ENCODE peak calls at places on chromosomes 11 and 22, in five cellular contexts. One of them, this sample, is unnamed.

GRCh38 chr11:125532668-125533067 is 36.6 kb upstream of the FEZ1 start:
- DNase-seq in osteoblast: no peak
- DNase-seq in MM.1S: no peak
- DNase-seq in progenitor cell of endocrine pancreas: no peak
- DNase-seq in A549: no peak
- DNase-seq in this sample: no peak

GRCh38 chr11:94635072-94635471 is 67.9 kb downstream of the PIWIL4 start:
- DNase-seq in osteoblast: no peak
- DNase-seq in MM.1S: no peak
- DNase-seq in progenitor cell of endocrine pancreas: no peak
- DNase-seq in A549: peak
- DNase-seq in this sample: no peak

GRCh38 chr11:70201876-70202861 is 927 bp upstream of the FADD start:
- DNase-seq in osteoblast: peak
- DNase-seq in MM.1S: no peak
- DNase-seq in progenitor cell of endocrine pancreas: no peak
- DNase-seq in A549: no peak
- DNase-seq in this sample: no peak

GRCh38 chr22:27075028-27075678 is 417.8 kb downstream of the MIAT start:
- DNase-seq in osteoblast: no peak
- DNase-seq in MM.1S: peak
- DNase-seq in progenitor cell of endocrine pancreas: no peak
- DNase-seq in A549: no peak
- DNase-seq in this sample: no peak

GRCh38 chr11:114822038-114822437 is 143.7 kb downstream of the NXPE2 start:
- DNase-seq in osteoblast: no peak
- DNase-seq in MM.1S: no peak
- DNase-seq in progenitor cell of endocrine pancreas: no peak
- DNase-seq in A549: no peak
- DNase-seq in this sample: no peak

GRCh38 chr11:884578-885070 is 26.0 kb downstream of the CHID1 start:
- DNase-seq in osteoblast: no peak
- DNase-seq in MM.1S: no peak
- DNase-seq in progenitor cell of endocrine pancreas: no peak
- DNase-seq in A549: no peak
- DNase-seq in this sample: no peak

GRCh38 chr22:30328466-30329049 is 1.8 kb upstream of the TBC1D10A start:
- DNase-seq in osteoblast: peak
- DNase-seq in MM.1S: no peak
- DNase-seq in progenitor cell of endocrine pancreas: no peak
- DNase-seq in A549: no peak
- DNase-seq in this sample: no peak

GRCh38 chr11:117559698-117560097 is 232.0 kb downstream of the CEP164 start:
- DNase-seq in osteoblast: no peak
- DNase-seq in MM.1S: no peak
- DNase-seq in progenitor cell of endocrine pancreas: no peak
- DNase-seq in A549: no peak
- DNase-seq in this sample: no peak

GRCh38 chr11:44645832-44646231 is 80.4 kb downstream of the CD82 start:
- DNase-seq in osteoblast: no peak
- DNase-seq in MM.1S: no peak
- DNase-seq in progenitor cell of endocrine pancreas: no peak
- DNase-seq in A549: no peak
- DNase-seq in this sample: no peak

GRCh38 chr11:68213555-68214172 is 568 bp upstream of the KMT5B start:
- DNase-seq in osteoblast: peak
- DNase-seq in MM.1S: peak
- DNase-seq in progenitor cell of endocrine pancreas: peak
- DNase-seq in A549: peak
- DNase-seq in this sample: peak
- TF ChIP-seq CTCF in osteoblast: no peak
- TF ChIP-seq CTCF in MM.1S: no peak
- TF ChIP-seq CTCF in progenitor cell of endocrine pancreas: no peak
- TF ChIP-seq CTCF in A549: no peak
- TF ChIP-seq CTCF in this sample: no peak

GRCh38 chr11:121153472-121153871 is 52.4 kb downstream of the TECTA start:
- DNase-seq in osteoblast: no peak
- DNase-seq in MM.1S: no peak
- DNase-seq in progenitor cell of endocrine pancreas: no peak
- DNase-seq in A549: no peak
- DNase-seq in this sample: no peak
- TF ChIP-seq CTCF in osteoblast: no peak
- TF ChIP-seq CTCF in MM.1S: no peak
- TF ChIP-seq CTCF in progenitor cell of endocrine pancreas: no peak
- TF ChIP-seq CTCF in A549: no peak
- TF ChIP-seq CTCF in this sample: no peak

GRCh38 chr22:39306456-39307361 is 12.7 kb downstream of the RPL3 start:
- DNase-seq in osteoblast: peak
- DNase-seq in MM.1S: peak
- DNase-seq in progenitor cell of endocrine pancreas: no peak
- DNase-seq in A549: peak
- DNase-seq in this sample: no peak

GRCh38 chr22:39308614-39309363 is 10.6 kb downstream of the RPL3 start:
- DNase-seq in osteoblast: peak
- DNase-seq in MM.1S: no peak
- DNase-seq in progenitor cell of endocrine pancreas: no peak
- DNase-seq in A549: peak
- DNase-seq in this sample: no peak

GRCh38 chr22:39311592-39312400 is 7.6 kb downstream of the RPL3 start:
- DNase-seq in osteoblast: peak
- DNase-seq in MM.1S: no peak
- DNase-seq in progenitor cell of endocrine pancreas: no peak
- DNase-seq in A549: no peak
- DNase-seq in this sample: no peak

GRCh38 chr22:39309881-39310714 is 9.3 kb downstream of the RPL3 start:
- DNase-seq in osteoblast: peak
- DNase-seq in MM.1S: no peak
- DNase-seq in progenitor cell of endocrine pancreas: no peak
- DNase-seq in A549: no peak
- DNase-seq in this sample: no peak

DNA sequence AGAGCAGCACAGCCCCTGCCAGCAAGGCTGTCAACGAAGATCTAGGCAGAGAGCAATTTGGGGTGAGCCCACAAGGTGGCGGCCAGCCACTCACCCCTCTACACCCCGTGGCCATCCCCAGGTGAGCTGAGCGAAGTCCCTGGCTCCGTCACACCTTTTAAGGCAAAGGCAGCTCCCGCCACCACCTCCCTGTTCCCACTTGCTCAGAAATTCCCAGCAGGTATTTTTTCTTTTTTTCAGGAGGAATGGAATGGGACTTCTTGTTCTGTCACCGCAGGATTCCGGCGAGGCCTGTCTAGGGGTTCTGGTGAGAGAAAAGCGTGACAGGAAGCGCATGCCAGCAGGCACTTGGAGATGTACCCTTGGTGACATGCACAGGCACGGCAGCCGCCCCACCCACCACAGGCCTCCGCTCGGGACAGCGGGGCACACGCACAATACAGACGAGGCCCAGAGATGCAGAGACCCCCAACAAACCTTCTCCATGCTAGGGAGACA is 10.0 kb downstream of the RPL3 start:
- DNase-seq in osteoblast: peak
- DNase-seq in MM.1S: no peak
- DNase-seq in progenitor cell of endocrine pancreas: no peak
- DNase-seq in A549: no peak
- DNase-seq in this sample: no peak
- TF ChIP-seq CTCF in osteoblast: no peak
- TF ChIP-seq CTCF in MM.1S: peak
- TF ChIP-seq CTCF in progenitor cell of endocrine pancreas: peak
- TF ChIP-seq CTCF in A549: no peak
- TF ChIP-seq CTCF in this sample: no peak

GRCh38 chr22:37470087-37470445 is 16.1 kb downstream of the MFNG start:
- DNase-seq in osteoblast: no peak
- DNase-seq in MM.1S: no peak
- DNase-seq in progenitor cell of endocrine pancreas: no peak
- DNase-seq in A549: no peak
- DNase-seq in this sample: no peak

GRCh38 chr22:37473437-37473946 is 12.7 kb downstream of the MFNG start:
- DNase-seq in osteoblast: peak
- DNase-seq in MM.1S: no peak
- DNase-seq in progenitor cell of endocrine pancreas: no peak
- DNase-seq in A549: no peak
- DNase-seq in this sample: no peak

GRCh38 chr22:37471721-37472417 is 14.3 kb downstream of the MFNG start:
- DNase-seq in osteoblast: no peak
- DNase-seq in MM.1S: no peak
- DNase-seq in progenitor cell of endocrine pancreas: no peak
- DNase-seq in A549: no peak
- DNase-seq in this sample: no peak

GRCh38 chr22:37474447-37475090 is 11.6 kb downstream of the MFNG start:
- DNase-seq in osteoblast: peak
- DNase-seq in MM.1S: no peak
- DNase-seq in progenitor cell of endocrine pancreas: no peak
- DNase-seq in A549: no peak
- DNase-seq in this sample: no peak

GRCh38 chr22:37472418-37473006 is 13.7 kb downstream of the MFNG start:
- DNase-seq in osteoblast: no peak
- DNase-seq in MM.1S: no peak
- DNase-seq in progenitor cell of endocrine pancreas: no peak
- DNase-seq in A549: peak
- DNase-seq in this sample: no peak
- TF ChIP-seq CTCF in osteoblast: peak
- TF ChIP-seq CTCF in MM.1S: peak
- TF ChIP-seq CTCF in progenitor cell of endocrine pancreas: peak
- TF ChIP-seq CTCF in A549: peak
- TF ChIP-seq CTCF in this sample: no peak

DNA sequence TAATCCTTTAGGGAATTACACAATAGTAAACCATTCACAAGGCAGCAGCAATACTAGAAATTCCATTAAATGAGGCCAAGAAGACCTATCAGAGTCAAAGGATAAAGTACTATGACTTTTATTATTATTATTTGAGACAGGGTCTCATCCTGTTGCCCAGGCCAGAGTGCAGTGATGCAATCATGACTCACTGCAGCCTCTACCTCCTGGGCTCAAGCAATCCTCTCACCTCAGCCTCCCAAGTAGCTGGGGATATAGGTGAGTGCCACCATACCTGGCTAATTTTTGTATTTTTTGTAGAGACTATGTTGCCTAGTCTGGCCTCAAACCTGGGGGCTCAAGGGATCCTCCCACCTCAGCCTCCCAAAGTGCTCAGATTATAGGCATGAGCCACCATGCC is 51.8 kb downstream of the TTC28 start:
- DNase-seq in osteoblast: no peak
- DNase-seq in MM.1S: no peak
- DNase-seq in progenitor cell of endocrine pancreas: no peak
- DNase-seq in A549: no peak
- DNase-seq in this sample: no peak
- TF ChIP-seq CTCF in osteoblast: no peak
- TF ChIP-seq CTCF in MM.1S: no peak
- TF ChIP-seq CTCF in progenitor cell of endocrine pancreas: no peak
- TF ChIP-seq CTCF in A549: no peak
- TF ChIP-seq CTCF in this sample: no peak

GRCh38 chr11:108732395-108732794 is 67.5 kb downstream of the DDX10 start:
- DNase-seq in osteoblast: no peak
- DNase-seq in MM.1S: no peak
- DNase-seq in progenitor cell of endocrine pancreas: no peak
- DNase-seq in A549: no peak
- DNase-seq in this sample: no peak

GRCh38 chr11:108733479-108734116 is 68.7 kb downstream of the DDX10 start:
- DNase-seq in osteoblast: no peak
- DNase-seq in MM.1S: no peak
- DNase-seq in progenitor cell of endocrine pancreas: no peak
- DNase-seq in A549: no peak
- DNase-seq in this sample: no peak

GRCh38 chr11:108734956-108735559 is 70.2 kb downstream of the DDX10 start:
- DNase-seq in osteoblast: no peak
- DNase-seq in MM.1S: peak
- DNase-seq in progenitor cell of endocrine pancreas: no peak
- DNase-seq in A549: peak
- DNase-seq in this sample: no peak
- TF ChIP-seq CTCF in osteoblast: peak
- TF ChIP-seq CTCF in MM.1S: peak
- TF ChIP-seq CTCF in progenitor cell of endocrine pancreas: peak
- TF ChIP-seq CTCF in A549: peak
- TF ChIP-seq CTCF in this sample: no peak